ENCODE peak calls at places on chromosomes 3 and 15, in five cellular contexts. B is A549, F is psoas muscle, M is heart left ventricle, S is cardiac muscle cell. Z is an unnamed sample.

GRCh38 chr3:32913790-32914446 is 37.5 kb upstream of the CCR4 start:
- DNase-seq in B (no peak), F (peak; percentile 70), M (no peak), S (no peak), Z (peak; percentile 63)

GRCh38 chr15:88624156-88624970 is 3.2 kb downstream of the AEN start:
- DNase-seq in B (no peak), F (no peak), M (no peak), S (peak; percentile 35), Z (no peak)

GRCh38 chr15:40280260-40281056 is 2.4 kb downstream of the ANKRD63 start:
- DNase-seq in B (no peak), F (no peak), M (no peak), S (no peak), Z (no peak)

GRCh38 chr15:34243226-34243625 is 18.4 kb downstream of the EMC4 start:
- DNase-seq in B (no peak), F (no peak), M (no peak), S (no peak), Z (no peak)

GRCh38 chr3:186002884-186003472 is 65.2 kb upstream of the TRA2B start:
- DNase-seq in B (no peak), F (no peak), M (no peak), S (peak; percentile 34), Z (no peak)

GRCh38 chr3:125008766-125009165 is 47.0 kb downstream of the HEG1 start:
- DNase-seq in B (no peak), F (no peak), M (no peak), S (no peak), Z (no peak)

GRCh38 chr15:49315543-49315942 is 107.5 kb upstream of the FGF7 start:
- DNase-seq in B (no peak), F (no peak), M (no peak), S (peak; percentile 11), Z (no peak)

GRCh38 chr3:194270627-194271458 is 80.3 kb downstream of the CPN2 start:
- DNase-seq in B (no peak), F (peak; percentile 82), M (peak; percentile 95), S (peak; percentile 33), Z (peak; percentile 94)

GRCh38 chr15:49847937-49848823 is 227.3 kb downstream of the DTWD1 start:
- DNase-seq in B (peak; percentile 43), F (no peak), M (no peak), S (no peak), Z (no peak)

GRCh38 chr15:31858026-31858425 is 172.3 kb upstream of the CHRNA7 start:
- DNase-seq in B (no peak), F (no peak), M (no peak), S (no peak), Z (no peak)

GRCh38 chr15:48016865-48017264 is 103.9 kb upstream of the SLC24A5 start:
- DNase-seq in B (no peak), F (no peak), M (no peak), S (no peak), Z (no peak)

GRCh38 chr3:53941174-53941573 is 49.5 kb upstream of the SELENOK start:
- DNase-seq in B (no peak), F (no peak), M (no peak), S (no peak), Z (no peak)

GRCh38 chr15:39578851-39579486 is 1.9 kb upstream of the THBS1 start:
- DNase-seq in B (peak; percentile 17), F (no peak), M (no peak), S (peak; percentile 36), Z (no peak)

GRCh38 chr3:55206000-55206399 is 278.1 kb upstream of the LRTM1 start:
- DNase-seq in B (no peak), F (no peak), M (no peak), S (no peak), Z (no peak)

GRCh38 chr3:140927711-140928110 is 13.9 kb upstream of the SLC25A36 start:
- DNase-seq in B (no peak), F (no peak), M (no peak), S (no peak), Z (no peak)

GRCh38 chr3:157533298-157533870 is 30.2 kb upstream of the VEPH1 start:
- DNase-seq in B (no peak), F (no peak), M (no peak), S (no peak), Z (no peak)

GRCh38 chr3:123026551-123027291 is 842 bp downstream of the SEMA5B start:
- DNase-seq in B (peak; percentile 32), F (peak; percentile 30), M (peak; percentile 41), S (peak; percentile 52), Z (peak; percentile 81)

GRCh38 chr15:74007820-74008371 is 13.4 kb downstream of the PML start:
- DNase-seq in B (no peak), F (no peak), M (no peak), S (no peak), Z (no peak)

GRCh38 chr15:88938802-88939485 is 25.8 kb upstream of the MFGE8 start:
- DNase-seq in B (no peak), F (no peak), M (no peak), S (no peak), Z (no peak)

GRCh38 chr3:177126015-177126773 is 71.1 kb downstream of the TBL1XR1 start:
- DNase-seq in B (no peak), F (no peak), M (no peak), S (no peak), Z (no peak)

GRCh38 chr3:108218811-108219210 is 3.4 kb downstream of the IFT57 start:
- DNase-seq in B (no peak), F (no peak), M (no peak), S (no peak), Z (no peak)

GRCh38 chr3:142904639-142905441 is 16.0 kb upstream of the PCOLCE2 start:
- DNase-seq in B (no peak), F (no peak), M (no peak), S (peak; percentile 35), Z (peak; percentile 44)

GRCh38 chr3:195189821-195190220 is 81.1 kb downstream of the XXYLT1 start:
- DNase-seq in B (no peak), F (no peak), M (no peak), S (no peak), Z (no peak)

GRCh38 chr3:170484869-170485268 is 66.2 kb downstream of the CLDN11 start:
- DNase-seq in B (no peak), F (no peak), M (no peak), S (no peak), Z (no peak)

DNA sequence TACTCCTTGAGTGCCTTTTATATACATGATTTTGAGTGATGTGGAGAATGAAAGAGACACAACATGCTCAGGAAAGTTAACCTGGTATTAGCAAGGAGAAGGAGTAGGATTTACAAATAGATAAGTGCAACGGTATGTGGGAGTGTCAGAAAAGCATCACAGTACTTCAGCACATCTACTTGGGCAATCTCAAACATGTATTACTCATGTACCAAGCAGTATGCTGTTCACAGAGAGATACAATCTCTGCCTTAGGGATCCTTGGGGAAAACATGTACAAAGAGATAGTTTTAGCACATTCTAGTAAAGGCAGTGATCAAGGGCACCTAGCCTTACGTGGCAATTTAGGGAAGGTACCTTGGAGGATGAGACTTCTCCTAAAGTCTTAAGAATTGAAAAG is 146.5 kb downstream of the FILIP1L start:
- DNase-seq in B (no peak), F (no peak), M (no peak), S (no peak), Z (no peak)
- H3K27ac ChIP-seq in B (no peak overlapping the region), F (peak overlapping the region; percentile 62), M (no peak overlapping the region), S (no peak overlapping the region), Z (no peak overlapping the region)

GRCh38 chr3:152346740-152347139 is 78.0 kb downstream of the MBNL1 start:
- DNase-seq in B (no peak), F (no peak), M (no peak), S (no peak), Z (no peak)
- H3K4me1 ChIP-seq in B (peaks cover 34% of the 10 kb centered on the region), F (peaks cover 94% of the 10 kb centered on the region), M (peaks cover 38% of the 10 kb centered on the region), S (peaks cover 13% of the 10 kb centered on the region), Z (peaks cover 4% of the 10 kb centered on the region)

DNA sequence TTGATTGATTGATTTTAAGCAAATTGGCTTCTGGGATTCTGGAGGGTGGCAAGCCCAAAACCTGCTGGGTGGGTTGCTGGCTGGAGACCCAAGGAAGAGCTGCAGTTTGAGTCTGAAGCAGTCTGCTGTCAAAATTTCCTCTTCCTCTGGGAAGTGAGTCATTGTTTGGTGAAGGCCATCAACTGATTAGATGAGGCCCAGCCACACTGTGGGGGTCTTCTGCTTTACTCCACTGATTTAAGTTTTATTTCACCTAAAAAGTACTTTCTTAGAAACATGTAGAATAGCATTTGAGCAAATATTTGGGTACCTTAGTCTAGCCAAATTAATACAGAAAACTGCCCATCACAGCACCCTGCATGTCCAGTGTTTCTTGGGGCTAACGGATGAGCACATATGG is 33.8 kb downstream of the FAH start:
- DNase-seq in B (no peak), F (no peak), M (no peak), S (no peak), Z (no peak)
- H3K4me3 ChIP-seq in B (no peak overlapping the region), F (no peak overlapping the region), M (no peak overlapping the region), S (no peak overlapping the region), Z (no peak overlapping the region)

GRCh38 chr3:138365991-138366759 is 17.8 kb downstream of the MRAS start:
- DNase-seq in B (no peak), F (no peak), M (no peak), S (no peak), Z (no peak)
- H3K27ac ChIP-seq in B (no peak overlapping the region), F (no peak overlapping the region), M (peak overlapping the region; percentile 51), S (no peak overlapping the region), Z (peak overlapping the region; percentile 73)

Z was measured in right cardiac atrium.